ENCODE peak calls at places on chromosomes 11 and 22, in five cellular contexts. V is breast epithelium; T is naive thymus-derived CD8-positive, alpha-beta T cell; I is 8988T; A is cardiac muscle cell. S is an unnamed sample.

GRCh38 chr11:18056561-18057181 is 10.6 kb upstream of the TPH1 start:
- DNase-seq in I (no peak), V (no peak), T (no peak), A (no peak), S (no peak)

GRCh38 chr11:20631525-20632168 is 32.2 kb downstream of the SLC6A5 start:
- DNase-seq in T (no peak), I (no peak), V (no peak), A (no peak), S (no peak)

GRCh38 chr11:3994030-3994640 is 100.5 kb upstream of the RRM1 start:
- DNase-seq in I (no peak), T (no peak), A (no peak), V (no peak), S (no peak)

GRCh38 chr11:16013649-16014275 is 342.6 kb downstream of the SOX6 start:
- DNase-seq in A (no peak), V (no peak), T (no peak), I (no peak), S (no peak)

GRCh38 chr11:13105237-13105844 is 96.2 kb downstream of the RASSF10 start:
- DNase-seq in A (peak; percentile 24), I (no peak), T (no peak), V (no peak), S (no peak)

GRCh38 chr22:42799462-42800405 is 57.3 kb downstream of the ARFGAP3 start:
- DNase-seq in A (no peak), T (no peak), V (peak; percentile 19), I (no peak), S (no peak)

GRCh38 chr11:113705871-113706654 is at the start of gene TMPRSS5:
- DNase-seq in T (no peak), I (no peak), A (no peak), V (no peak), S (no peak)

GRCh38 chr11:74462631-74463030 is 4.7 kb downstream of the KCNE3 start:
- DNase-seq in T (no peak), I (no peak), A (no peak), V (no peak), S (no peak)

GRCh38 chr11:71106671-71107070 is 145.7 kb downstream of the SHANK2 start:
- DNase-seq in A (no peak), T (no peak), I (no peak), V (peak; percentile 38), S (no peak)

GRCh38 chr22:35743466-35743865 is 25.8 kb downstream of the APOL5 start:
- DNase-seq in T (no peak), I (no peak), V (no peak), A (peak; percentile 25), S (no peak)

GRCh38 chr22:24474221-24474620 is 20.9 kb upstream of the UPB1 start:
- DNase-seq in V (no peak), A (peak; percentile 88), T (no peak), I (no peak), S (no peak)

GRCh38 chr11:44615041-44615513 is 49.6 kb downstream of the CD82 start:
- DNase-seq in V (no peak), A (no peak), I (no peak), T (no peak), S (no peak)